ENCODE peak calls at places on chromosome 11, in five cellular contexts. One of them, this sample, is unnamed.
A peak's percentile ranks its signal among the peaks of the same experiment; 100 is the strongest.

GRCh38 chr11:83070878-83071640 is 638 bp downstream of the RAB30 start:
- DNase-seq in GM12878: no peak
- DNase-seq in K562: no peak
- DNase-seq in HepG2: no peak
- DNase-seq in SK-N-SH: peak; percentile 39
- DNase-seq in this sample: peak; percentile 32

GRCh38 chr11:64553554-64554201 is 37.3 kb upstream of the SLC22A12 start:
- DNase-seq in GM12878: no peak
- DNase-seq in HepG2: peak; percentile 39
- DNase-seq in K562: peak; percentile 80
- DNase-seq in SK-N-SH: peak; percentile 83
- DNase-seq in this sample: peak; percentile 76

GRCh38 chr11:120565436-120566155 is 54.0 kb downstream of the GRIK4 start:
- DNase-seq in K562: no peak
- DNase-seq in GM12878: no peak
- DNase-seq in HepG2: no peak
- DNase-seq in SK-N-SH: no peak
- DNase-seq in this sample: no peak

GRCh38 chr11:125016413-125016812 is 46.7 kb upstream of the SLC37A2 start:
- DNase-seq in HepG2: no peak
- DNase-seq in SK-N-SH: no peak
- DNase-seq in K562: no peak
- DNase-seq in GM12878: no peak
- DNase-seq in this sample: no peak

GRCh38 chr11:76721755-76722677 is 51.5 kb upstream of the LRRC32 start:
- DNase-seq in HepG2: peak; percentile 58
- DNase-seq in SK-N-SH: peak; percentile 86
- DNase-seq in K562: peak; percentile 79
- DNase-seq in GM12878: no peak
- DNase-seq in this sample: peak; percentile 85

GRCh38 chr11:73633999-73634398 is 12.4 kb upstream of the PLEKHB1 start:
- DNase-seq in HepG2: no peak
- DNase-seq in K562: no peak
- DNase-seq in GM12878: no peak
- DNase-seq in SK-N-SH: no peak
- DNase-seq in this sample: no peak

GRCh38 chr11:18749681-18750319 is 23.8 kb upstream of the IGSF22 start:
- DNase-seq in GM12878: no peak
- DNase-seq in K562: no peak
- DNase-seq in SK-N-SH: peak; percentile 38
- DNase-seq in HepG2: peak; percentile 25
- DNase-seq in this sample: no peak

GRCh38 chr11:73372371-73372993 is 3.7 kb upstream of the RELT start:
- DNase-seq in SK-N-SH: no peak
- DNase-seq in GM12878: no peak
- DNase-seq in K562: no peak
- DNase-seq in HepG2: peak; percentile 25
- DNase-seq in this sample: no peak

GRCh38 chr11:57440744-57441414 is 14.0 kb upstream of the SLC43A3 start:
- DNase-seq in K562: no peak
- DNase-seq in HepG2: peak; percentile 93
- DNase-seq in SK-N-SH: no peak
- DNase-seq in GM12878: no peak
- DNase-seq in this sample: no peak

GRCh38 chr11:36364551-36364950 is 68.5 kb downstream of the PRR5L start:
- DNase-seq in HepG2: no peak
- DNase-seq in SK-N-SH: no peak
- DNase-seq in GM12878: no peak
- DNase-seq in K562: no peak
- DNase-seq in this sample: no peak

GRCh38 chr11:92653448-92653847 is 316.0 kb upstream of the MTNR1B start:
- DNase-seq in K562: no peak
- DNase-seq in HepG2: no peak
- DNase-seq in SK-N-SH: peak; percentile 21
- DNase-seq in GM12878: no peak
- DNase-seq in this sample: no peak

GRCh38 chr11:12086271-12087074 is 23.9 kb upstream of the MICAL2 start:
- DNase-seq in GM12878: no peak
- DNase-seq in K562: no peak
- DNase-seq in SK-N-SH: no peak
- DNase-seq in HepG2: peak; percentile 37
- DNase-seq in this sample: no peak
- TF ChIP-seq FOXM1 in GM12878: no peak
- TF ChIP-seq FOXM1 in K562: no peak
- TF ChIP-seq FOXM1 in SK-N-SH: peak; percentile 73
- TF ChIP-seq FOXM1 in HepG2: no peak
- TF ChIP-seq FOXM1 in this sample: no peak

DNA sequence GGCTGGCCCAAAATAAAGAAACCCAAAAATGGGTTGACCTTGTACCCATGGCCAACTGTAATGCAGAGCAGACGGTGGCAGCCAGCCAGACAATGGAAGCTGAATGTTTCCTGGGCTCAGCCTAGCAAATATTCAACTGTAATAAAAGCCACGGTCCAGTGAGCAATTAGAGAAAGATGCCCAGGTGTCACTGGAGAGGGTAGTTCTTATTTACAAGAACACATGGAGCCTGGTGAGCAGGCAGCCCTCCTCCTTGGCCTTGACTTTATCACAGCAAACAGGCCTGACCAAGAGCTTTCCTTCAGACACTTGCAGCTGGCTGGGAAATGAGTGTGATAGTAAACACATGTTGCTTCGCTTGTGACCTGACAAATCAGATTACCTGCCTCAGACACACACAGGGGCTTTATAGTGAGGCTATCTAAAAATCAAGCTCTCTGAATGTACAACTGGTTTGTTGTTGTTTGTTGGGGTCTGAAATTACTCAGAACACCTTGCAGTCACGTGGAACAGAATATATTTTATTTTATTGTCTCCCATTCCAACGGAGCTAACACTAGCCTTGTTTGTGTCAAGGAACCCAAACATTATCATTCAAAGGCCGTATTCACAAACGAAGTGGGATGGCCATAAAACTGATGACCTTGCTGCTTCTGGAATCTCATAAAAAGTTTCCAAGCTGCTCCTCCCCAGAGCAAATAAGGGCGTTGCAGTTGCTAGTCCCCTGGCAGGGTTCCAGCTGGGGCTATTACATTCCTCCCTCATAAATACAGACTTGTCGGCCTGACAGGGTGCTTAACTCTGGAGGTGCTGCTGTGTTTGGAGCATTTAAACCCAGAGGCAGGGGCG is 161.1 kb downstream of the BBOX1 start:
- DNase-seq in GM12878: no peak
- DNase-seq in SK-N-SH: peak; percentile 47
- DNase-seq in K562: peak; percentile 71
- DNase-seq in HepG2: peak; percentile 96
- DNase-seq in this sample: peak; percentile 82
- TF ChIP-seq FOXM1 in GM12878: no peak
- TF ChIP-seq FOXM1 in SK-N-SH: no peak
- TF ChIP-seq FOXM1 in K562: peak; percentile 58
- TF ChIP-seq FOXM1 in HepG2: no peak
- TF ChIP-seq FOXM1 in this sample: no peak

GRCh38 chr11:21264125-21264524 is 594.7 kb downstream of the NELL1 start:
- DNase-seq in GM12878: no peak
- DNase-seq in SK-N-SH: no peak
- DNase-seq in HepG2: no peak
- DNase-seq in K562: no peak
- DNase-seq in this sample: no peak
- TF ChIP-seq FOXM1 in GM12878: no peak
- TF ChIP-seq FOXM1 in SK-N-SH: no peak
- TF ChIP-seq FOXM1 in HepG2: no peak
- TF ChIP-seq FOXM1 in K562: no peak
- TF ChIP-seq FOXM1 in this sample: no peak

GRCh38 chr11:85945788-85946187 is 90.6 kb downstream of the CCDC83 start:
- DNase-seq in SK-N-SH: no peak
- DNase-seq in GM12878: no peak
- DNase-seq in HepG2: no peak
- DNase-seq in K562: no peak
- DNase-seq in this sample: no peak
- TF ChIP-seq FOXM1 in SK-N-SH: no peak
- TF ChIP-seq FOXM1 in GM12878: no peak
- TF ChIP-seq FOXM1 in HepG2: no peak
- TF ChIP-seq FOXM1 in K562: no peak
- TF ChIP-seq FOXM1 in this sample: no peak

DNA sequence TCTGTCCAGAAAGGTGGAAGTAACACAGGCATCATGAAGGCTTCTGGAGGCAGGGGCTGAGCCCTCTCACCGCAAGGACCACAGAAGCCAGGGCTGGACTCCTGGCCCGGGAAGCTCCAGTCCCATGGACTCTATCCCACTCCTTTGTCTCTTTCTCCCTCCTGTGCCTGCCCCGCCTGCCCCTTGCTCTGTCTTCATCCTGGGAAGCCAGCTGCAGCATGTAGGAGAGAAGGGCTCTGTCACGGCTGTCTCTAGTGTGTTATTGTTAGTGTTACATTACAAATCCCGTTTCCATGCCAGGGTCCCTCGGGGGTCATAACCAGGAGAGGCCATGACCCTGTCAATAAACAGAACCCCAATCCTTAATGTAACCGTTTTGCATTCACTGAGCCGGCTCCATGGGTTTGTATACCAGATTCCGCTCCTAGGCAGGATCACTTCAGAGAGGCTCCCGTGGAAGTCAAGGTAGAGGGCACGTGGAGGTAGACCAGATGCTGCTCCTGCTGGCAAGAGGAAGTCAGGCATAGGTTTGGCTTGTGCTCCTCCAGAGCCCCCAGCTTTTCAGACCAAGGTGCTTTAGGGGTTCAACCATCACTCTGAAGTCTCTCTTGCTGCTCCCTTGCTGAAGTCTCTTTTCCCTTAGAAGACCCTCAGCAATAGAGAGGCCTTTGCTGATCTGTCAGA is 293.2 kb downstream of the ETS1 start:
- DNase-seq in HepG2: no peak
- DNase-seq in GM12878: no peak
- DNase-seq in SK-N-SH: no peak
- DNase-seq in K562: no peak
- DNase-seq in this sample: no peak
- TF ChIP-seq FOXM1 in HepG2: no peak
- TF ChIP-seq FOXM1 in GM12878: no peak
- TF ChIP-seq FOXM1 in SK-N-SH: no peak
- TF ChIP-seq FOXM1 in K562: no peak
- TF ChIP-seq FOXM1 in this sample: no peak

GRCh38 chr11:111253131-111253530 is 7.6 kb downstream of the POU2AF2 start:
- DNase-seq in SK-N-SH: no peak
- DNase-seq in GM12878: no peak
- DNase-seq in HepG2: no peak
- DNase-seq in K562: no peak
- DNase-seq in this sample: no peak

DNA sequence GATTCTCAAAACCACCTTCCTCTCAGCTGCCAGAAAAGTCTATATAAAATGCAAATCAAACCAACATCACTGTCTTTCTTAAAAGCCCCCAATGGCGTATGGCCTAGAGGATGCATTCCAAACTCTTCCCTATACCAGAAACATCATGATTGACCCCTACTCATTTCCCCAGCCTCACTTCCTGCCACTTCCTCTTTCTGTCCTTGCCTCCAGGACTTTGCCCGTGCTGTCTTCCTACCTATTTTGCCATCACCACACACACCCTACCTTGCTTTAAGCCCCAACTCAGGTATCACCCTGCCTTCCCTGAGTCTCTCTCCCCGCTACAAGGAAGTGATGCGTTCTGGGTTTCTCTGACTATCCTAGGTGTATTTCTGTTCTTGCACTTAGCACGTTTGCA is 8.1 kb downstream of the POU2AF2 start:
- DNase-seq in HepG2: no peak
- DNase-seq in K562: no peak
- DNase-seq in GM12878: no peak
- DNase-seq in SK-N-SH: no peak
- DNase-seq in this sample: no peak
- TF ChIP-seq FOXM1 in HepG2: no peak
- TF ChIP-seq FOXM1 in K562: no peak
- TF ChIP-seq FOXM1 in GM12878: no peak
- TF ChIP-seq FOXM1 in SK-N-SH: no peak
- TF ChIP-seq FOXM1 in this sample: no peak

GRCh38 chr11:112506852-112507251 is 246.2 kb upstream of the PLET1 start:
- DNase-seq in SK-N-SH: no peak
- DNase-seq in HepG2: no peak
- DNase-seq in GM12878: no peak
- DNase-seq in K562: no peak
- DNase-seq in this sample: no peak

GRCh38 chr11:112507281-112507680 is 246.6 kb upstream of the PLET1 start:
- DNase-seq in GM12878: no peak
- DNase-seq in K562: no peak
- DNase-seq in HepG2: no peak
- DNase-seq in SK-N-SH: no peak
- DNase-seq in this sample: no peak

GRCh38 chr11:112499908-112500204 is 239.2 kb upstream of the PLET1 start:
- DNase-seq in HepG2: no peak
- DNase-seq in K562: no peak
- DNase-seq in SK-N-SH: no peak
- DNase-seq in GM12878: no peak
- DNase-seq in this sample: no peak

GRCh38 chr11:112504056-112504455 is 243.4 kb upstream of the PLET1 start:
- DNase-seq in K562: no peak
- DNase-seq in HepG2: no peak
- DNase-seq in SK-N-SH: no peak
- DNase-seq in GM12878: no peak
- DNase-seq in this sample: no peak

DNA sequence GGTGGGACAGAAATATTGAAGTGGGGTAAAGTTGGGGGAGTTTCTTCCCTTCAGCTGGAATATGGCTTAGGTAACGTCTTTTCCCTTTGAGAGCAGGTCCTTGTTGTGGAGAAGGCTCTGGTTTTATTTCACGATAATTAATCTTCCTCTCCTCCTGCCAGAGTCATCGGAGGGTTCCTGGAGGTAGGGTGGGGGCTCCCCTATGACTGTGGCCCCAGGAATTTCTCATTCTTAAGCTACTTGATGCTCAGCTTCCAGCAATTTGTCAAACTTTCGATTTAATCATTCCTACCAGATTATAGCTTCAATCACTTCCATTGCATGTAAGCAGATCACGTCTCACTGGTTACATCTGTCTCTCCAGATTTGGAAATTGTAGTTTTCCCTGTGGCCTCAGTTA is 242.8 kb upstream of the PLET1 start:
- DNase-seq in HepG2: no peak
- DNase-seq in GM12878: no peak
- DNase-seq in K562: no peak
- DNase-seq in SK-N-SH: no peak
- DNase-seq in this sample: no peak
- TF ChIP-seq FOXM1 in HepG2: no peak
- TF ChIP-seq FOXM1 in GM12878: no peak
- TF ChIP-seq FOXM1 in K562: no peak
- TF ChIP-seq FOXM1 in SK-N-SH: no peak
- TF ChIP-seq FOXM1 in this sample: no peak

GRCh38 chr11:79273781-79274180 is 167.0 kb downstream of the TENM4 start:
- DNase-seq in SK-N-SH: no peak
- DNase-seq in HepG2: no peak
- DNase-seq in GM12878: no peak
- DNase-seq in K562: no peak
- DNase-seq in this sample: no peak

GRCh38 chr11:79274636-79275315 is 166.1 kb downstream of the TENM4 start:
- DNase-seq in HepG2: no peak
- DNase-seq in SK-N-SH: no peak
- DNase-seq in GM12878: no peak
- DNase-seq in K562: no peak
- DNase-seq in this sample: no peak

DNA sequence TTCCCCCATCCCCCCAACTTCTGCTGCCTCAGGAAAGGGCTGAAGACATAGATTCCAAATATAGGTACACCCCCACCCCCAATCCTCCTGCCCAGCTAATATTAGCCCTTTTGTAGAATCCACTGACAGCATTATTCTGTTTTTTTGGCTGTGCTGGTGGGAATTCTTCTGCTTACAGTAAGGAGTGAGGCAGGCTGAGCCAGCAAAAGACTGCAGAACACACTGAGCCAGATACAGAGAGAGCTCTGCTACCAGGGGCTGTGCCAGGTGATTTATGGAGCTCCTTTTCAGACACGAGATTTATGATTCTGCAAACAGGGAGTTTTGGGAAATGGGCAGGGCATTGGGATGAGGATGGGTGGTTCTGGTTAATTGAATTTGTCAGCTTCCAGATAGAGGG is 163.9 kb downstream of the TENM4 start:
- DNase-seq in SK-N-SH: no peak
- DNase-seq in K562: no peak
- DNase-seq in GM12878: no peak
- DNase-seq in HepG2: no peak
- DNase-seq in this sample: no peak
- TF ChIP-seq FOXM1 in SK-N-SH: no peak
- TF ChIP-seq FOXM1 in K562: no peak
- TF ChIP-seq FOXM1 in GM12878: no peak
- TF ChIP-seq FOXM1 in HepG2: no peak
- TF ChIP-seq FOXM1 in this sample: no peak

This sample was measured in HEK293T.